ENCODE peak calls at places on chromosomes 13 and 19, in nine cellular contexts. R, A, F, D, O, Z, B, I and J are unnamed samples.

GRCh38 chr13:109785892-109786450 is 412 bp downstream of the IRS2 start:
- DNase-seq in R (no peak), A (no peak), F (peak), D (no peak), O (no peak), Z (no peak), B (no peak), I (no peak), J (peak)

GRCh38 chr19:13995878-13996765 is 10.0 kb downstream of the RFX1 start:
- DNase-seq in R (no peak), A (no peak), F (no peak), D (peak), O (no peak), Z (no peak), B (no peak), I (no peak), J (no peak)

GRCh38 chr13:105441406-105441805 is 1094.1 kb downstream of the EFNB2 start:
- DNase-seq in R (no peak), A (no peak), F (no peak), D (no peak), O (no peak), Z (no peak), B (no peak), I (no peak), J (peak)

GRCh38 chr13:39321578-39321977 is 281.4 kb downstream of the LHFPL6 start:
- DNase-seq in R (no peak), A (no peak), F (peak), D (no peak), O (no peak), Z (no peak), B (peak), I (no peak), J (no peak)

GRCh38 chr13:111249637-111250360 is 70.6 kb upstream of the TEX29 start:
- DNase-seq in R (no peak), A (no peak), F (no peak), D (no peak), O (no peak), Z (no peak), B (no peak), I (no peak), J (no peak)

GRCh38 chr13:106118996-106119395 is 416.5 kb downstream of the EFNB2 start:
- DNase-seq in R (no peak), A (no peak), F (peak), D (no peak), O (no peak), Z (no peak), B (no peak), I (no peak), J (no peak)

GRCh38 chr13:113592571-113592970 is 8.0 kb downstream of the TFDP1 start:
- DNase-seq in R (no peak), A (no peak), F (no peak), D (no peak), O (no peak), Z (no peak), B (no peak), I (no peak), J (no peak)

GRCh38 chr13:109712187-109712601 is 74.2 kb downstream of the IRS2 start:
- DNase-seq in R (no peak), A (no peak), F (no peak), D (no peak), O (no peak), Z (no peak), B (no peak), I (no peak), J (no peak)

GRCh38 chr19:42436006-42436405 is 6.7 kb downstream of the CXCL17 start:
- DNase-seq in R (peak), A (no peak), F (peak), D (no peak), O (no peak), Z (no peak), B (no peak), I (no peak), J (no peak)

GRCh38 chr13:96020155-96020575 is 33.0 kb downstream of the UGGT2 start:
- DNase-seq in R (peak), A (peak), F (peak), D (peak), O (peak), Z (no peak), B (peak), I (peak), J (peak)

GRCh38 chr19:55464669-55465068 is at the start of gene C19orf85:
- DNase-seq in R (no peak), A (no peak), F (no peak), D (no peak), O (no peak), Z (no peak), B (no peak), I (no peak), J (no peak)

GRCh38 chr13:42119875-42120274 is 71.4 kb downstream of the DGKH start:
- DNase-seq in R (no peak), A (no peak), F (no peak), D (no peak), O (no peak), Z (no peak), B (no peak), I (no peak), J (no peak)